ENCODE peak calls at places on chromosomes 2 and 18, in four cellular contexts. H is stomach, I is GM06990, P is prostate gland. L is an unnamed sample.

GRCh38 chr2:95384854-95385569 is 17.5 kb upstream of the FAHD2A start:
- DNase-seq in H (peak), I (no peak), P (no peak), L (no peak)

GRCh38 chr2:23107341-23107941 is 277.5 kb upstream of the KLHL29 start:
- DNase-seq in H (no peak), I (no peak), P (no peak), L (no peak)

GRCh38 chr18:62767321-62767720 is 52.0 kb downstream of the PHLPP1 start:
- DNase-seq in H (no peak), I (no peak), P (no peak), L (no peak)

GRCh38 chr2:85953476-85953875 is 64.7 kb upstream of the ST3GAL5 start:
- DNase-seq in H (no peak), I (no peak), P (no peak), L (no peak)

GRCh38 chr18:62848946-62849345 is 133.6 kb downstream of the PHLPP1 start:
- DNase-seq in H (no peak), I (no peak), P (no peak), L (no peak)

GRCh38 chr2:239181074-239181581 is 219.7 kb downstream of the HDAC4 start:
- DNase-seq in H (no peak), I (no peak), P (no peak), L (no peak)

GRCh38 chr2:47230418-47230817 is 75.3 kb upstream of the STPG4 start:
- DNase-seq in H (no peak), I (no peak), P (peak), L (no peak)

GRCh38 chr2:23631391-23631790 is 246.4 kb downstream of the KLHL29 start:
- DNase-seq in H (no peak), I (no peak), P (no peak), L (no peak)

GRCh38 chr2:143433158-143433557 is 303.9 kb downstream of the ARHGAP15 start:
- DNase-seq in H (no peak), I (no peak), P (no peak), L (no peak)

GRCh38 chr2:211498551-211499205 is 942.3 kb downstream of the CPS1 start:
- DNase-seq in H (no peak), I (no peak), P (no peak), L (no peak)

GRCh38 chr2:3743951-3744555 is 40.7 kb downstream of the DCDC2C start:
- DNase-seq in H (no peak), I (no peak), P (no peak), L (no peak)

GRCh38 chr2:1173528-1173927 is 222.9 kb downstream of the SNTG2 start:
- DNase-seq in H (no peak), I (no peak), P (no peak), L (no peak)

GRCh38 chr2:119252186-119253113 is 28.8 kb downstream of the STEAP3 start:
- DNase-seq in H (no peak), I (no peak), P (no peak), L (no peak)

GRCh38 chr2:226362991-226363390 is 436.6 kb downstream of the IRS1 start:
- DNase-seq in H (no peak), I (no peak), P (no peak), L (no peak)

GRCh38 chr2:234974501-234975385 is 22.9 kb downstream of the SH3BP4 start:
- DNase-seq in H (peak), I (no peak), P (peak), L (no peak)
- H3K4me3 ChIP-seq in H (no peak), I (no peak), P (no peak), L (no peak)

DNA sequence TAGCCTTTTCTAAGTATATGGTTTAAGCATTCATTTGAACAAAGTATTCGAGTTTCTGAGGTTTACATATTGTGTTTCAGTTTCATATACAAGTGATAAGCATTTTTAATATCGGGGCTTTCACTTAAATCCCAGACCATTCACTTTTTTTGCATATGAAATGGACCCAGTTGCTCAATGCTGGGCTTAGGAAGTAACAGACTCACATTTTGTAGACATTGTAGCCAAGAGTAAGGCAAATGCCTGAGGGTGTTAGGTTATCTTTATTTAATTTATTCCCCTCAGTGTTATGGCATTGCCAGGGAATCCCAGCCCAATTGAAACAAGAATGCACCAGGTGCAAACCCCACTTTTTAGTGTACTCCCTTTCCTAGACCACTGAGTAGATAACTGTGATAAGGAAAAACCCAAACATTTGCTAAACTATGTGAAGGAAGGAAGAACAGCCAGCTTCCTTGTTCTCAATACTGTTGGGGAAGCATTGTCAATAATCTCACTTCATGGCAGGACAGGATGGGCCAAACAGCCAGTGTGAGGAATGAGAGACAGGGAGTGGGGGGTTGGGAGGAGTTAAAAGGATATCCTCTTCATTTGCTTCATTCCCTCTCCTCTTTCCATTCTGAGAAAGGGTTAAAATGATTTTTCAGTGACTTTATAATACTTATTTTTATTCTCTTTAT is 3.6 kb downstream of the CPO start:
- DNase-seq in H (no peak), I (no peak), P (no peak), L (no peak)
- TF ChIP-seq CTCF in H (no peak), I (no peak), P (no peak), L (no peak)

DNA sequence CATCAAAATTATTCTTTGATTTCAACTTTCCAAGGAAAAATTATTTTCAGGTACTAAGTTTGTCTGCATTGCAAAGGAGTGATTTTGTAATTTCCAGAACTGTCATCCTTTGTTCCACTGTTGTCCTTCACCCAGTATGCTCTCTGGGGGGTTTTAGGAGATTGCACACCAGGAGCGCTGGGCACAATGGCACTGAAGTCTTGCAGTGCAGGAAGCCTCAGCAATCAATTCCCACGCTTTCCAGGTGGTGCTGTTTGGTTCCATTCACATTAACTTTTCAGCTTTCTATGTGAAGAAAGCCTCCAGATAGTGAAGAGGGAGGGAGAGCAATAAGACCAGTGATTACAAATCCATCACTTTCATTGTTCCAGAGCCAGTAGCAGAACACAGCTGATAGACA is 344.0 kb upstream of the VWC2L start:
- DNase-seq in H (no peak), I (no peak), P (no peak), L (no peak)
- H3K4me3 ChIP-seq in H (no peak), I (no peak), P (no peak), L (no peak)

GRCh38 chr2:136448435-136448834 is 316.9 kb upstream of the THSD7B start:
- DNase-seq in H (no peak), I (no peak), P (no peak), L (no peak)

GRCh38 chr2:136441979-136442378 is 323.4 kb upstream of the THSD7B start:
- DNase-seq in H (no peak), I (no peak), P (no peak), L (no peak)

GRCh38 chr2:136439277-136439676 is 321.3 kb upstream of the CXCR4 start:
- DNase-seq in H (no peak), I (no peak), P (no peak), L (no peak)

GRCh38 chr2:136448986-136449780 is 316.2 kb upstream of the THSD7B start:
- DNase-seq in H (no peak), I (no peak), P (no peak), L (no peak)

DNA sequence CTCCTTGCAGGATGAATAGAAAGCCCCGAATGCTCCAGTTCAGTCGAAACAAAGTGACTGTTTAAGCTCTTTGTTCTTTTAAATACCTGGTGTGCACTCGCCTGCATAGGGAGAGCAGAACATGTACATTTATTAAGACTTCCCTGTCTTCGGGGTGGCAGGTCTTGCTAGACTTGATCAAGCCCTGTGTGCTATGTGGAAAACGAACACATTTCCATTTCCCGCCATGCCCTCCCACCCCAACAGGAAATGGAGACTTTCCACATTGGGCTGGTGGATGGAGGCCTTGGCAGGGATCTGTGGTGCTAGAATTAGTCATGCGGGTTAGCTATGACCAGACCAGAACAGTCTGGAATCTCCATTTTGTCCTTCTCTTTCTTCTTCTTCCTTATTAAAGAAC is 321.0 kb upstream of the THSD7B start:
- DNase-seq in H (no peak), I (no peak), P (no peak), L (no peak)
- TF ChIP-seq CTCF in H (no peak), I (no peak), P (no peak), L (no peak)

GRCh38 chr2:176123847-176124273 is 1.3 kb downstream of the HOXD9 start:
- DNase-seq in H (no peak), I (no peak), P (no peak), L (no peak)
- H3K4me3 ChIP-seq in H (peak), I (no peak), P (peak), L (no peak)

GRCh38 chr18:74040008-74040407 is 107.6 kb downstream of the FBXO15 start:
- DNase-seq in H (no peak), I (no peak), P (no peak), L (no peak)

DNA sequence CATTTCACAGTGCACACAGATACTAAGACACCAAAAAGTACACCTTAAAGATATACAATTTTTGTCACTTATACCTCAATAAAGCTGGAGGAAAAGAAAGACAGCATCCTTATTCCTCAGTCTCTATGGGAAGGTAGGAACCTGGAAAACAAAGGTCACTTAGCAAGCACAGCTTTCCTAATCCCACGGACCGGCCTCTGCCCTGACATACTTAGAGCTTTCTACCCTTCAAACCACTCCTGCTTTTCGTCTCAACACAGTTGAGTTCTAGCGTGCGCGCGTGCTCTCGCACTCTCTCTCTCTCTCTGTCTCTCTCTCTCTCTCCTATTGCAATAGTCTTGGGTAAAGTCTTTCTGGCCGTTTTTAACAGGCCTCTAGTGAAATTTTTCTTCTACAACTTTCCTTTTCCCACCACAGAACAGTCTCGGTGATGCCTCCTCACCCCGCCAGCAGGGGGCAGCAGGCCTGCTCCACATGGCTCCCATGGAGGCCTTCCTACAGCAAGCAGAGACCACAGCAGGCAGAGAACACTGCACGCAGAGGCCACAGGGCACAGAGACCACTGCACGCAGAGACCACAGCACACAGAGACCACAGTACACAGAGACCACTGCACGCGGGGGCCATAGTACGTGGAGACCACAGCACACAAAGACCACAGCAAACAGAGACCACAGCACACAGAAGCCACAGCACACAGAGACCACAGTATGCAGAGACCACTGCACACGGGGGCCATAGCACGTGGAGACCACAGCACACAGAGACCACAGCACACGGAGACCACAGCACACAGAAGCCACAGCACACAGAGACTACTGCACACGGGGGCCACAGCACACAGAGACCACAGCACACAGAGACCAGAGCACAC is 106.9 kb downstream of the FBXO15 start:
- DNase-seq in H (peak), I (peak), P (no peak), L (no peak)
- TF ChIP-seq CTCF in H (peak), I (peak), P (peak), L (peak)

GRCh38 chr2:120350125-120350524 is 4.2 kb downstream of the INHBB start:
- DNase-seq in H (no peak), I (no peak), P (no peak), L (no peak)

GRCh38 chr2:120349125-120349921 is 3.4 kb downstream of the INHBB start:
- DNase-seq in H (no peak), I (no peak), P (no peak), L (no peak)

GRCh38 chr2:120347387-120348010 is 1.6 kb downstream of the INHBB start:
- DNase-seq in H (no peak), I (no peak), P (peak), L (no peak)

GRCh38 chr2:120346667-120347358 is 877 bp downstream of the INHBB start:
- DNase-seq in H (no peak), I (no peak), P (peak), L (no peak)

GRCh38 chr2:120348134-120349103 is 2.5 kb downstream of the INHBB start:
- DNase-seq in H (no peak), I (no peak), P (peak), L (peak)
- H3K4me3 ChIP-seq in H (no peak), I (no peak), P (peak), L (peak)

GRCh38 chr2:112540906-112541305 is 1.4 kb upstream of the POLR1B start:
- DNase-seq in H (no peak), I (no peak), P (no peak), L (no peak)

GRCh38 chr2:112541315-112542122 is 746 bp upstream of the POLR1B start:
- DNase-seq in H (no peak), I (peak), P (no peak), L (no peak)

GRCh38 chr2:112542123-112542973 is at the start of gene POLR1B:
- DNase-seq in H (peak), I (peak), P (peak), L (peak)

GRCh38 chr2:112547333-112547732 is 5.1 kb downstream of the POLR1B start:
- DNase-seq in H (no peak), I (no peak), P (no peak), L (no peak)

DNA sequence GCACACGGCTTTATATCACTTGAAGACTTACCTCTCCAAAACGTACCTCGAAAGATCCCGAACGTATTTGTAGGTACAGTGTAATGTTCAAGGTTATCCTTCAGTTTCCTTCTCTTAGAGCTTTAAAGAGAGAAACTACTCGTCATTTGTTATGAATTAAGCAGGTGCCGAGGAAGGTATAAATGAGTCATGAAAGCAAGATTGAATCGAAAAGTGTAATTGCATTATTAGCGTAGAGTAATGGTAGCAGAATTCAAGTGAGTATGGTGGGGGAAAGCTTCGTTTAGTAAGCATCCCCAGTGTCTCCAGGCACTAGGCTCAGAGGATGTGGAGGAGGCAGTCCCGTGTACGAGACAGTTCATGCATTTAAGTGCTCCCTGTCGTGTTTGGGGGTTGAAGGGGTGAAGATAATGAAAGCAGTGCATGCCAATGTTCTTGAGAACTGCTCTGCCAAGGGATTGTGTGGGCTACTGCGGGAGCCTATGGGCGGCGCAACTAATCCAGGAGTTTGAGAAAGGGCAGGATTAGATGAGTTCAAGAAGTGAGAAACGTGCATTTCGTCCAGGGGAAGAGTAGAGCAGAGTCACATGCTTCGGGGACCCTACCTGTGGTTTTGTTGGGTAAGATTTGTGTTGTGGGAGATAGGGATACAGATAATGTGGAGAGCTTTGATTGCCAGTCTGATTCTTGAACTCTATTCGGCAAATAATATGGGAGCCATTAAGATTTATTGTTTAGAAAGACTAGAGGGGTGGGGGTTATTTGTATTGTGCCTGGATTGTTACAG is 902 bp downstream of the POLR1B start:
- DNase-seq in H (no peak), I (no peak), P (no peak), L (no peak)
- TF ChIP-seq CTCF in H (no peak), I (no peak), P (no peak), L (peak)

DNA sequence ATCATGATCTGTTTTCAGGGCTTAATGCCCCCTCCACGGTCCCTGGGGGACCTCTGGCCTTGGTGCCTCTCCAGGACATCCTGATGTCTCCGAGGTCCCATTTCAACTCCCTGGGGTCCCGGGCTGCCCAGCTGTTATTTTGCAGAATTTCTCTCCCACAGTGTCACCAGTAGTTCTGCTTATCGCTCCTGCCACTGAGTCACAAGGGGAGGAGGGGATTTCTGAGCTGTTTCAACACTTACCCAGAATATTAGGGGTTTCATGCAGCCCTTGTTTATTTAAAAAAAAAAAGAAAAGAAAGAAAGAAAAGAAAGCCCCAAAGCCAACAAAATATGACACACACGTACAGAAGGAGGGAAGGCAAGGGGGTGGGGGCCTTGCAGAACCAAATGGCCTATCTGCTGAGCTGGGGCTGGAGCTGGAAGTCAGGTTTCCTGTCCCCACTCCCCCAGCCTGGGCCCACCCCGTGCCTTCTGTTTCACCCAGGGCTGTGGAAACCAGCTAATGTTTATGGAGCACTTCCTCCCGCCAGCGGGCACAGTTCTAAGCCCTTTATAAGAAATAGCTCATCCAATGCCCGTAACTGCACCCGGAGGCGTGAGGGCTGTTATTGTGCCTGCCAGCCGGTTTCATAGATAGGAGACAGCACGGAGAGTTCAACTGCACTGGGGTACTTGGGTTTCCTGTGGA is 8.4 kb upstream of the ARID5A start:
- DNase-seq in H (no peak), I (peak), P (peak), L (no peak)
- H3K4me3 ChIP-seq in H (peak), I (peak), P (peak), L (no peak)

DNA sequence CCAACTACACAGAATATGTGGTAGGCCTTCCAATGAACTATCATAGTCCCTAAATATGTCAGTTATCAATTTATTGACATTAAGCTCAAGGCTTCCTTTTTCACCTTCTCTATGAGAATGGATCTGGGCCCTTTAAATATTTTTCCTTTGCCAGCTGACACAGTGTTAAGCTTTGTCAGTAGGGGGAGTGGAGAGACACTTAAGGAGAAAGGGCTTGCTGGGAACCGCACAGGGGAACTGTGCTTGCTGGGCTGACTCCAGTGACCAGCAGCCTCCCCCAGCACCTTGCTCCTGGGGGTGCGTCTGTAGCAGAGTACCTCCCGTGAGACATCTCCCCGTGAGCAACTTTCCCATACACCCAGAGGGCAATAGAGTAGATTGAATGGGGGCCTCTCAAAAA is 6.5 kb upstream of the PTPN2 start:
- DNase-seq in H (no peak), I (no peak), P (no peak), L (no peak)
- TF ChIP-seq CTCF in H (no peak), I (peak), P (no peak), L (peak)